ENCODE peak calls at places on chromosome 11, in eight cellular contexts. J, E, Y, G, M, U, C and A are unnamed samples.

GRCh38 chr11:83241291-83241946 is 44.7 kb downstream of the CCDC90B start:
- DNase-seq in J (peak), E (peak), Y (peak), G (peak), M (peak), U (peak), C (no peak), A (peak)

GRCh38 chr11:64245401-64245796 is 1.3 kb downstream of the PPP1R14B start:
- DNase-seq in J (no peak), E (no peak), Y (peak), G (no peak), M (no peak), U (no peak), C (no peak), A (no peak)

GRCh38 chr11:18075444-18075843 is 29.4 kb upstream of the TPH1 start:
- DNase-seq in J (no peak), E (no peak), Y (no peak), G (no peak), M (no peak), U (no peak), C (no peak), A (no peak)

GRCh38 chr11:8937159-8937558 is 4.4 kb upstream of the C11orf16 start:
- DNase-seq in J (no peak), E (no peak), Y (no peak), G (no peak), M (no peak), U (no peak), C (no peak), A (no peak)

GRCh38 chr11:898540-899190 is 11.9 kb downstream of the CHID1 start:
- DNase-seq in J (no peak), E (peak), Y (no peak), G (peak), M (peak), U (no peak), C (no peak), A (peak)

GRCh38 chr11:110251837-110252236 is 44.6 kb downstream of the RDX start:
- DNase-seq in J (peak), E (peak), Y (peak), G (no peak), M (no peak), U (no peak), C (no peak), A (peak)

GRCh38 chr11:75421035-75421602 is 11.9 kb downstream of the KLHL35 start:
- DNase-seq in J (no peak), E (no peak), Y (no peak), G (no peak), M (peak), U (no peak), C (no peak), A (no peak)

GRCh38 chr11:5486421-5486820 is 2.1 kb upstream of the OR52D1 start:
- DNase-seq in J (no peak), E (no peak), Y (no peak), G (no peak), M (no peak), U (no peak), C (no peak), A (no peak)

GRCh38 chr11:56849250-56849649 is 100.8 kb upstream of the OR9G4 start:
- DNase-seq in J (no peak), E (no peak), Y (no peak), G (no peak), M (no peak), U (no peak), C (no peak), A (no peak)

GRCh38 chr11:60810583-60810982 is 25.4 kb downstream of the MS4A10 start:
- DNase-seq in J (no peak), E (no peak), Y (no peak), G (no peak), M (no peak), U (no peak), C (no peak), A (no peak)

GRCh38 chr11:126415669-126416420 is 60.4 kb downstream of the ST3GAL4 start:
- DNase-seq in J (no peak), E (no peak), Y (no peak), G (no peak), M (no peak), U (no peak), C (no peak), A (peak)

GRCh38 chr11:102395720-102396358 is 48.8 kb downstream of the BIRC2 start:
- DNase-seq in J (no peak), E (no peak), Y (no peak), G (no peak), M (no peak), U (no peak), C (no peak), A (no peak)

GRCh38 chr11:99973993-99974392 is 713.1 kb upstream of the ARHGAP42 start:
- DNase-seq in J (no peak), E (peak), Y (no peak), G (no peak), M (no peak), U (no peak), C (no peak), A (no peak)

GRCh38 chr11:77188912-77189491 is 61.0 kb downstream of the MYO7A start:
- DNase-seq in J (no peak), E (no peak), Y (no peak), G (no peak), M (no peak), U (no peak), C (no peak), A (no peak)

GRCh38 chr11:15336016-15336415 is 221.3 kb downstream of the INSC start:
- DNase-seq in J (no peak), E (no peak), Y (no peak), G (no peak), M (no peak), U (no peak), C (no peak), A (no peak)

GRCh38 chr11:61967924-61968757 is 707 bp upstream of the FTH1 start:
- DNase-seq in J (peak), E (peak), Y (peak), G (no peak), M (peak), U (peak), C (no peak), A (peak)

GRCh38 chr11:37505406-37505805 is 907.4 kb upstream of the RAG2 start:
- DNase-seq in J (no peak), E (no peak), Y (no peak), G (no peak), M (no peak), U (no peak), C (no peak), A (no peak)

GRCh38 chr11:118911113-118911879 is 14.4 kb downstream of the BCL9L start:
- DNase-seq in J (peak), E (peak), Y (peak), G (no peak), M (no peak), U (no peak), C (no peak), A (peak)

GRCh38 chr11:8719260-8720190 is 36.9 kb downstream of the RPL27A start:
- DNase-seq in J (peak), E (peak), Y (peak), G (peak), M (no peak), U (no peak), C (no peak), A (peak)

GRCh38 chr11:3043315-3043871 is 13.8 kb downstream of the CARS1 start:
- DNase-seq in J (no peak), E (peak), Y (peak), G (peak), M (no peak), U (no peak), C (no peak), A (peak)

GRCh38 chr11:29446132-29446531 is 570.7 kb downstream of the KCNA4 start:
- DNase-seq in J (no peak), E (no peak), Y (no peak), G (no peak), M (no peak), U (no peak), C (no peak), A (no peak)

GRCh38 chr11:1943977-1944376 is 3.2 kb upstream of the MRPL23 start:
- DNase-seq in J (no peak), E (peak), Y (peak), G (no peak), M (no peak), U (no peak), C (no peak), A (peak)

GRCh38 chr11:30586251-30587144 is at the start of gene MPPED2:
- DNase-seq in J (no peak), E (no peak), Y (no peak), G (peak), M (peak), U (peak), C (no peak), A (peak)

GRCh38 chr11:130180491-130180890 is 20.9 kb downstream of the ST14 start:
- DNase-seq in J (peak), E (peak), Y (peak), G (no peak), M (no peak), U (no peak), C (no peak), A (peak)

GRCh38 chr11:117887431-117888139 is 11.1 kb upstream of the FXYD6 start:
- DNase-seq in J (no peak), E (no peak), Y (no peak), G (no peak), M (no peak), U (no peak), C (no peak), A (no peak)

GRCh38 chr11:61888043-61888442 is 3.3 kb downstream of the FADS3 start:
- DNase-seq in J (peak), E (peak), Y (peak), G (peak), M (no peak), U (no peak), C (peak), A (peak)

GRCh38 chr11:87355614-87356013 is 317.9 kb downstream of the TMEM135 start:
- DNase-seq in J (no peak), E (no peak), Y (no peak), G (no peak), M (no peak), U (no peak), C (no peak), A (peak)

GRCh38 chr11:46894506-46894905 is 23.8 kb downstream of the LRP4 start:
- DNase-seq in J (no peak), E (no peak), Y (no peak), G (no peak), M (no peak), U (no peak), C (no peak), A (no peak)

GRCh38 chr11:128095459-128096096 is 491.8 kb downstream of the ETS1 start:
- DNase-seq in J (peak), E (peak), Y (peak), G (no peak), M (no peak), U (no peak), C (no peak), A (peak)

GRCh38 chr11:106137758-106138157 is 60.3 kb downstream of the AASDHPPT start:
- DNase-seq in J (no peak), E (no peak), Y (no peak), G (no peak), M (no peak), U (no peak), C (no peak), A (no peak)

GRCh38 chr11:65077466-65077865 is 6.4 kb downstream of the CDCA5 start:
- DNase-seq in J (no peak), E (no peak), Y (no peak), G (no peak), M (no peak), U (no peak), C (no peak), A (no peak)

GRCh38 chr11:35845860-35846259 is 98.0 kb upstream of the LDLRAD3 start:
- DNase-seq in J (no peak), E (no peak), Y (no peak), G (no peak), M (no peak), U (no peak), C (no peak), A (no peak)

GRCh38 chr11:44619931-44620725 is 54.7 kb downstream of the CD82 start:
- DNase-seq in J (no peak), E (no peak), Y (no peak), G (no peak), M (peak), U (no peak), C (no peak), A (no peak)

GRCh38 chr11:76805206-76805913 is 22.2 kb downstream of the TSKU start:
- DNase-seq in J (no peak), E (no peak), Y (no peak), G (no peak), M (no peak), U (no peak), C (no peak), A (no peak)